ENCODE peak calls at places on chromosomes 1 and 21, in eight cellular contexts. J is activated naive CD4-positive, alpha-beta T cell; E is activated T-cell treated with anti-CD3 and anti-CD28 coated beads for 1 hour; V is mammary epithelial cell; L is GM10248; Q is RWPE2; Y is T1000; T is activated effector memory CD4-positive, alpha-beta T cell treated with Interleukin-2 at 50 U/mL for 16 hours. P is an unnamed sample.

GRCh38 chr1:38301040-38301439 is 254.4 kb upstream of the POU3F1 start:
- DNase-seq in V (no peak), Y (no peak), T (no peak), L (no peak), J (no peak), E (no peak), Q (no peak), P (no peak)

GRCh38 chr1:51969038-51969705 is 21.3 kb downstream of the RAB3B start:
- DNase-seq in L (no peak), Y (peak), Q (no peak), T (no peak), J (no peak), V (no peak), E (no peak), P (no peak)

GRCh38 chr1:85157436-85157835 is 43.4 kb downstream of the SYDE2 start:
- DNase-seq in L (no peak), J (no peak), E (no peak), Y (no peak), T (no peak), V (no peak), Q (no peak), P (no peak)

GRCh38 chr21:45859041-45859761 is 122.4 kb upstream of the COL6A1 start:
- DNase-seq in L (no peak), Y (no peak), Q (no peak), J (no peak), V (no peak), T (no peak), E (no peak), P (no peak)

GRCh38 chr21:17527240-17527639 is 14.4 kb downstream of the CXADR start:
- DNase-seq in L (no peak), Y (no peak), Q (no peak), J (no peak), V (peak), T (no peak), E (no peak), P (no peak)

GRCh38 chr1:246572795-246573194 is 6.5 kb downstream of the CNST start:
- DNase-seq in T (no peak), Q (no peak), J (no peak), V (no peak), E (no peak), Y (no peak), L (no peak), P (no peak)

GRCh38 chr1:213989740-213990472 is 2.1 kb downstream of the PROX1 start:
- DNase-seq in Q (no peak), V (no peak), Y (no peak), L (no peak), E (no peak), T (no peak), J (no peak), P (no peak)

GRCh38 chr1:100866901-100867206 is 27.8 kb downstream of the EXTL2 start:
- DNase-seq in J (no peak), T (no peak), Y (no peak), V (no peak), Q (no peak), L (no peak), E (no peak), P (no peak)

GRCh38 chr1:68218485-68218884 is 13.8 kb downstream of the WLS start:
- DNase-seq in E (no peak), Q (peak), L (no peak), T (no peak), J (no peak), Y (no peak), V (peak), P (no peak)

GRCh38 chr1:1200876-1201810 is 5.2 kb downstream of the TNFRSF18 start:
- DNase-seq in Q (peak), L (peak), V (peak), Y (no peak), T (peak), E (peak), J (peak), P (peak)

GRCh38 chr1:5896706-5897105 is 95.5 kb downstream of the NPHP4 start:
- DNase-seq in V (no peak), T (no peak), J (no peak), E (no peak), L (no peak), Y (no peak), Q (no peak), P (no peak)

GRCh38 chr1:203322480-203323179 is 17.3 kb downstream of the BTG2 start:
- DNase-seq in L (no peak), Q (no peak), E (no peak), T (no peak), J (no peak), V (no peak), Y (no peak), P (no peak)

GRCh38 chr1:60922304-60922703 is 160.1 kb upstream of the NFIA start:
- DNase-seq in T (no peak), L (no peak), E (no peak), V (no peak), J (no peak), Q (no peak), Y (no peak), P (no peak)